ENCODE peak calls at places on chromosomes 2 and 18, in four cellular contexts. T is AG04450, L is HFFc6, S is colonic mucosa. V is an unnamed sample.

GRCh38 chr2:573025-573424 is 104.2 kb downstream of the TMEM18 start:
- DNase-seq in T (no peak), L (no peak), S (no peak), V (no peak)

GRCh38 chr18:32469190-32469611 is 1.5 kb downstream of the GAREM1 start:
- DNase-seq in T (no peak), L (peak; percentile 2), S (peak; percentile 47), V (peak; percentile 26)

GRCh38 chr18:53408271-53408670 is 816.2 kb downstream of the MBD2 start:
- DNase-seq in T (no peak), L (no peak), S (no peak), V (no peak)

GRCh38 chr2:121191191-121192170 is 93.5 kb downstream of the TFCP2L1 start:
- DNase-seq in T (no peak), L (no peak), S (no peak), V (no peak)

GRCh38 chr2:111896576-111896975 is 1.8 kb upstream of the MERTK start:
- DNase-seq in T (no peak), L (no peak), S (no peak), V (no peak)

GRCh38 chr2:68710756-68711155 is 23.9 kb upstream of the ARHGAP25 start:
- DNase-seq in T (no peak), L (no peak), S (no peak), V (no peak)

GRCh38 chr2:56132138-56132537 is 51.7 kb upstream of the CCDC85A start:
- DNase-seq in T (peak; percentile 10), L (peak; percentile 43), S (no peak), V (peak; percentile 17)

GRCh38 chr2:134284119-134284670 is 30.3 kb downstream of the MGAT5 start:
- DNase-seq in T (no peak), L (no peak), S (no peak), V (no peak)

GRCh38 chr18:25921677-25922421 is 168.6 kb downstream of the SS18 start:
- DNase-seq in T (no peak), L (peak; percentile 27), S (peak; percentile 31), V (peak; percentile 73)

GRCh38 chr2:7377861-7378569 is 460.8 kb downstream of the RNF144A start:
- DNase-seq in T (no peak), L (no peak), S (no peak), V (no peak)

GRCh38 chr2:202681688-202682205 is 47.0 kb downstream of the FAM117B start:
- DNase-seq in T (no peak), L (no peak), S (peak; percentile 23), V (no peak)

GRCh38 chr2:119304852-119305251 is 61.8 kb downstream of the C2orf76 start:
- DNase-seq in T (no peak), L (no peak), S (no peak), V (no peak)

GRCh38 chr18:48615566-48616401 is 77.0 kb downstream of the CTIF start:
- DNase-seq in T (no peak), L (no peak), S (peak; percentile 78), V (no peak)

GRCh38 chr2:47303341-47304148 is 99.4 kb upstream of the MSH2 start:
- DNase-seq in T (no peak), L (peak; percentile 25), S (no peak), V (no peak)

GRCh38 chr2:64841462-64841861 is 147.7 kb upstream of the SLC1A4 start:
- DNase-seq in T (no peak), L (no peak), S (no peak), V (no peak)

GRCh38 chr2:172250801-172251200 is 148.1 kb upstream of the DLX2 start:
- DNase-seq in T (no peak), L (no peak), S (no peak), V (no peak)

GRCh38 chr18:56982756-56983155 is 164.1 kb upstream of the BOD1L2 start:
- DNase-seq in T (no peak), L (no peak), S (no peak), V (no peak)

GRCh38 chr2:45823723-45824206 is 172.3 kb downstream of the PRKCE start:
- DNase-seq in T (no peak), L (no peak), S (no peak), V (no peak)

GRCh38 chr2:200040831-200041230 is 85.4 kb downstream of the MAIP1 start:
- DNase-seq in T (no peak), L (no peak), S (no peak), V (no peak)

GRCh38 chr2:44295113-44295512 is 19.8 kb downstream of the SLC3A1 start:
- DNase-seq in T (no peak), L (no peak), S (no peak), V (no peak)

GRCh38 chr2:102001767-102002142 is 10.0 kb downstream of the IL1R2 start:
- DNase-seq in T (no peak), L (no peak), S (no peak), V (no peak)

GRCh38 chr2:175203621-175204496 is 22.3 kb upstream of the ATP5MC3 start:
- DNase-seq in T (peak; percentile 24), L (peak; percentile 62), S (peak; percentile 33), V (peak; percentile 18)

GRCh38 chr2:175147196-175147595 is 20.8 kb downstream of the ATF2 start:
- DNase-seq in T (no peak), L (no peak), S (no peak), V (no peak)

GRCh38 chr2:99066075-99066557 is 75.4 kb upstream of the C2orf15 start:
- DNase-seq in T (peak; percentile 4), L (peak; percentile 57), S (no peak), V (peak; percentile 47)

GRCh38 chr2:10369269-10370255 is 66.9 kb downstream of the HPCAL1 start:
- DNase-seq in T (no peak), L (no peak), S (peak; percentile 60), V (no peak)

GRCh38 chr2:102636283-102636907 is 17.0 kb downstream of the SLC9A2 start:
- DNase-seq in T (no peak), L (no peak), S (peak; percentile 90), V (no peak)

GRCh38 chr2:233764264-233764663 is 4.2 kb downstream of the UGT1A1 start:
- DNase-seq in T (peak; percentile 42), L (no peak), S (peak; percentile 27), V (no peak)

GRCh38 chr2:197298609-197299008 is 12.0 kb downstream of the ANKRD44 start:
- DNase-seq in T (no peak), L (no peak), S (no peak), V (no peak)

GRCh38 chr18:13775058-13775457 is 48.6 kb downstream of the RNMT start:
- DNase-seq in T (no peak), L (no peak), S (no peak), V (no peak)

GRCh38 chr2:28450901-28451565 is 44.8 kb upstream of the PLB1 start:
- DNase-seq in T (no peak), L (no peak), S (no peak), V (no peak)

GRCh38 chr2:61426267-61426897 is 44.5 kb downstream of the USP34 start:
- DNase-seq in T (no peak), L (no peak), S (peak; percentile 71), V (peak; percentile 66)

GRCh38 chr2:157782057-157782845 is 93.9 kb downstream of the ACVR1 start:
- DNase-seq in T (no peak), L (peak; percentile 35), S (no peak), V (no peak)
- TF ChIP-seq CTCF in T (peak; percentile 56), L (peak; percentile 64), S (no peak), V (no peak)

DNA sequence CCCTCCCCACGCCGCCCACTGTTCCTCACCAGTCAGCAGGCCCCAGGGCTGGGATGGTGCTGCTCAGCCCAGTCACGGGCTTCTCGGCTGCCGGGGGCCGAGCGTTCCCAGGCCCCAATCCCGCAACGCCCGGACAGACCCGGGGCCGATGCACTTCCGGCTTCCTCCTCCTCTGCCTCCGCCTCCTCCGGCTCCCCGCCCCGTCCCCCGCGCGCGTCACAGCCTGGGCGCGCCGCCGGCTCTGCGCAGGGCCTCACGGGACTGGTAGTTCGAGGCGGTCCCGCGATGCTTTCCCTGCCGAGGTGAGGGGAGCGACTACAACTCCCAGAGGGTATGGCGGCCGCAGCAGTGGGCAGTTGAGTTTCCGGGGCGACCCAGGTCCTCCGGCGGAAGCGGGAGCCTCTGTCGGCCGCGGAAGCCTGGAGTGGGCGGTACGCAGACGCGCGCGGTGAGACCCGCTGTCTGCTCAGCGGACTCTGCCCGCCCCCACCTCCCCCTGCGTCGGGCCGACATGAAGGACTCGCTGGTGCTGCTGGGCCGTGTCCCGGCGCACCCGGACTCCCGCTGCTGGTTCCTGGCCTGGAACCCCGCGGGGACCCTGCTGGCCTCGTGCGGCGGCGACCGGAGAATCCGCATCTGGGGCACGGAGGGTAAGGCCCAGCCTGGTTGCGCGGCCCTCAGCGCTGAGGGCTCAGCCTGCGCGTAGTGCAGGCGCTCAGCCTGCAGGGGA is at the start of the genes CIAO1 and TMEM127:
- DNase-seq in T (peak; percentile 92), L (peak; percentile 99), S (peak; percentile 99), V (peak; percentile 99)
- TF ChIP-seq CTCF in T (no peak), L (peak; percentile 62), S (no peak), V (no peak)

DNA sequence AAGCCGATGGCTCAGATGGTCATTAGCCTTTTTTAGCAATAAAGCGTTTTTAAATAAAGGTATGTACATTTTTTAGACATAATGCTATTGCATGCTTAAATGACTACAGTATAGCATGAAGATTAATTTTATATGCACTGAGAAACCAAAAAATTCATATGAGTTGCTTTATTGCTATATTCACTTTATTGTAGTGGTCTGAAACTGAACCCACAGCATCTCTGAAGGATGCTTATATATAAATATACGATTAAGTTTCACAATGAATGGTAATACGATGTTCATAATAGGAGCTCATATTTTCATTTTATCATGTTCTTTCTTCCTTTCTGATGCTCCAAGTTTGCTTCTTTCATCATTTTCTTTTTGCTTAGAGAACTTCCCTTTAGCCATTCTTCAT is 132.8 kb downstream of the DNAH6 start:
- DNase-seq in T (no peak), L (no peak), S (no peak), V (no peak)
- TF ChIP-seq CTCF in T (no peak), L (no peak), S (no peak), V (no peak)

DNA sequence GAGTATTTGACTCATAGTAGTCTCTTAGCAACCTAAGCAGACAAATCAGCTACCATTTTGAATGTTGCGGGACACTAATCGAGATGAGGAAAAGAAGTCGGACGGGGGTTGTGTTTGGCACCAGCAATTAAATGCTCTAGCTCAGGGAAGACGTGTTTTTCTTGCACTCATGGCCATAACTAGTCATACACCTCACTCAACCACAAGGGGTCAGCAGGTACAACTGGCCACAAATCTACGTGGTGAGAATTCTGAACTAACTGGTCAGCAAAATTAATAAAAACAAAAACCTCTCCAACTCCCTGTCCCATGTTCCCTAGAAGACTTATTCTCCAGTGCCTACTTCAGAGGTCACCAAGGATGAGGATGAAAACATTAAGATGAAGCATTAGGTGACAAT is 1467.8 kb downstream of the DPP10 start:
- DNase-seq in T (no peak), L (no peak), S (no peak), V (no peak)
- TF ChIP-seq CTCF in T (no peak), L (no peak), S (no peak), V (no peak)

GRCh38 chr18:22983175-22983574 is 50.0 kb downstream of the RBBP8 start:
- DNase-seq in T (peak; percentile 8), L (peak; percentile 46), S (no peak), V (peak; percentile 18)
- TF ChIP-seq CTCF in T (peak; percentile 62), L (peak; percentile 80), S (peak; percentile 44), V (no peak)

DNA sequence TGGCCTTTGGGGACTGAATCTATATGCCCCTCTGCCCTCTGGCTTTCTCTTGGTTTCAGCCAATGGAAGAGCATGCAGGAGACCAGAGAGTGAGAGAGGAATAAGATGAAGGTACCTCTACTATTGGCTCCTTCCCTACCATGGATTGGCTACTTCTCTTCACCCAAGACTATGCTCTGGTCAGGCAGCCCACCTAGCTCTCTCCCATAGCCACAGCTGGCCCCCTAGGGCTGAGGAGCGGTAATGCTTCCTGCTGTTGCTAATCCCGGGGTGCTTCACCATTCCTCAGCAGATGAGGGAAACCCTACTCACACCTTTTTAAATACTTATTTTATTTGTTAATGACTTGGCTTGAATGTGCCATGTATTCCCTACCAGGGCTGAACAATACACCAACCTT is 142.4 kb downstream of the MREG start:
- DNase-seq in T (no peak), L (no peak), S (no peak), V (peak; percentile 10)
- TF ChIP-seq CTCF in T (peak; percentile 34), L (peak; percentile 67), S (no peak), V (peak; percentile 18)

V was measured in GM20000.